ENCODE peak calls at places on chromosomes 11 and 22, in five cellular contexts. One of them, this sample, is unnamed.

GRCh38 chr22:47341464-47341863 is 579.0 kb downstream of the TBC1D22A start:
- DNase-seq in prostate gland: no peak
- DNase-seq in psoas muscle: no peak
- DNase-seq in left ventricle myocardium inferior: no peak
- DNase-seq in CD8-positive, alpha-beta memory T cell: no peak
- DNase-seq in this sample: no peak

GRCh38 chr22:20571531-20572007 is 64.2 kb downstream of the MED15 start:
- DNase-seq in left ventricle myocardium inferior: peak; percentile 37
- DNase-seq in psoas muscle: peak; percentile 64
- DNase-seq in prostate gland: no peak
- DNase-seq in CD8-positive, alpha-beta memory T cell: peak; percentile 56
- DNase-seq in this sample: no peak

GRCh38 chr11:9755561-9755960 is 91.7 kb downstream of the SWAP70 start:
- DNase-seq in prostate gland: no peak
- DNase-seq in psoas muscle: no peak
- DNase-seq in CD8-positive, alpha-beta memory T cell: no peak
- DNase-seq in left ventricle myocardium inferior: no peak
- DNase-seq in this sample: no peak

GRCh38 chr11:73566977-73567755 is 30.7 kb downstream of the FAM168A start:
- DNase-seq in CD8-positive, alpha-beta memory T cell: no peak
- DNase-seq in left ventricle myocardium inferior: no peak
- DNase-seq in psoas muscle: no peak
- DNase-seq in prostate gland: no peak
- DNase-seq in this sample: no peak

GRCh38 chr11:116055064-116055463 is 550.8 kb upstream of the CADM1 start:
- DNase-seq in prostate gland: no peak
- DNase-seq in psoas muscle: no peak
- DNase-seq in CD8-positive, alpha-beta memory T cell: no peak
- DNase-seq in left ventricle myocardium inferior: no peak
- DNase-seq in this sample: no peak

GRCh38 chr22:47202819-47203553 is 440.5 kb downstream of the TBC1D22A start:
- DNase-seq in CD8-positive, alpha-beta memory T cell: no peak
- DNase-seq in prostate gland: no peak
- DNase-seq in psoas muscle: no peak
- DNase-seq in left ventricle myocardium inferior: no peak
- DNase-seq in this sample: no peak

GRCh38 chr11:71279916-71280645 is 27.7 kb upstream of the SHANK2 start:
- DNase-seq in psoas muscle: no peak
- DNase-seq in left ventricle myocardium inferior: no peak
- DNase-seq in CD8-positive, alpha-beta memory T cell: no peak
- DNase-seq in prostate gland: no peak
- DNase-seq in this sample: no peak

GRCh38 chr22:24129980-24130379 is 51.3 kb upstream of the SUSD2 start:
- DNase-seq in psoas muscle: no peak
- DNase-seq in left ventricle myocardium inferior: peak; percentile 5
- DNase-seq in prostate gland: no peak
- DNase-seq in CD8-positive, alpha-beta memory T cell: no peak
- DNase-seq in this sample: peak; percentile 13

GRCh38 chr11:114256176-114256897 is 39.9 kb upstream of the NNMT start:
- DNase-seq in prostate gland: no peak
- DNase-seq in CD8-positive, alpha-beta memory T cell: no peak
- DNase-seq in psoas muscle: no peak
- DNase-seq in left ventricle myocardium inferior: no peak
- DNase-seq in this sample: no peak

GRCh38 chr22:17726561-17727243 is 47.6 kb downstream of the BID start:
- DNase-seq in prostate gland: no peak
- DNase-seq in left ventricle myocardium inferior: no peak
- DNase-seq in psoas muscle: no peak
- DNase-seq in CD8-positive, alpha-beta memory T cell: no peak
- DNase-seq in this sample: no peak

GRCh38 chr11:5362017-5362625 is 10.8 kb downstream of the OR51B6 start:
- DNase-seq in CD8-positive, alpha-beta memory T cell: no peak
- DNase-seq in psoas muscle: no peak
- DNase-seq in prostate gland: no peak
- DNase-seq in left ventricle myocardium inferior: no peak
- DNase-seq in this sample: no peak

GRCh38 chr11:64592234-64592615 is 1.2 kb downstream of the SLC22A12 start:
- DNase-seq in left ventricle myocardium inferior: no peak
- DNase-seq in prostate gland: no peak
- DNase-seq in psoas muscle: no peak
- DNase-seq in CD8-positive, alpha-beta memory T cell: no peak
- DNase-seq in this sample: peak; percentile 1

GRCh38 chr11:64721359-64721699 is 1.7 kb downstream of the NRXN2 start:
- DNase-seq in CD8-positive, alpha-beta memory T cell: no peak
- DNase-seq in left ventricle myocardium inferior: no peak
- DNase-seq in psoas muscle: no peak
- DNase-seq in prostate gland: no peak
- DNase-seq in this sample: no peak

GRCh38 chr11:76005746-76006145 is 190.7 kb downstream of the UVRAG start:
- DNase-seq in prostate gland: no peak
- DNase-seq in CD8-positive, alpha-beta memory T cell: no peak
- DNase-seq in psoas muscle: no peak
- DNase-seq in left ventricle myocardium inferior: no peak
- DNase-seq in this sample: no peak

GRCh38 chr11:44030276-44030932 is 17.4 kb upstream of the ACCSL start:
- DNase-seq in psoas muscle: no peak
- DNase-seq in left ventricle myocardium inferior: peak; percentile 44
- DNase-seq in prostate gland: no peak
- DNase-seq in CD8-positive, alpha-beta memory T cell: no peak
- DNase-seq in this sample: no peak

GRCh38 chr22:37334859-37335818 is 52.8 kb downstream of the CYTH4 start:
- DNase-seq in prostate gland: no peak
- DNase-seq in left ventricle myocardium inferior: no peak
- DNase-seq in CD8-positive, alpha-beta memory T cell: no peak
- DNase-seq in psoas muscle: no peak
- DNase-seq in this sample: no peak

GRCh38 chr11:112156153-112156552 is 7.7 kb downstream of the IL18 start:
- DNase-seq in left ventricle myocardium inferior: no peak
- DNase-seq in psoas muscle: no peak
- DNase-seq in prostate gland: no peak
- DNase-seq in CD8-positive, alpha-beta memory T cell: no peak
- DNase-seq in this sample: no peak

GRCh38 chr11:61068581-61068980 is 33.7 kb upstream of the CD5 start:
- DNase-seq in CD8-positive, alpha-beta memory T cell: no peak
- DNase-seq in prostate gland: no peak
- DNase-seq in psoas muscle: no peak
- DNase-seq in left ventricle myocardium inferior: no peak
- DNase-seq in this sample: no peak

GRCh38 chr11:61072316-61073109 is 29.8 kb upstream of the CD5 start:
- DNase-seq in left ventricle myocardium inferior: no peak
- DNase-seq in CD8-positive, alpha-beta memory T cell: no peak
- DNase-seq in prostate gland: no peak
- DNase-seq in psoas muscle: no peak
- DNase-seq in this sample: no peak

GRCh38 chr11:61069427-61069826 is 32.9 kb upstream of the CD5 start:
- DNase-seq in psoas muscle: no peak
- DNase-seq in CD8-positive, alpha-beta memory T cell: no peak
- DNase-seq in left ventricle myocardium inferior: no peak
- DNase-seq in prostate gland: no peak
- DNase-seq in this sample: no peak

GRCh38 chr11:61071208-61071681 is 31.0 kb upstream of the CD5 start:
- DNase-seq in CD8-positive, alpha-beta memory T cell: peak; percentile 39
- DNase-seq in left ventricle myocardium inferior: no peak
- DNase-seq in psoas muscle: no peak
- DNase-seq in prostate gland: no peak
- DNase-seq in this sample: no peak

GRCh38 chr11:61071880-61072279 is 30.4 kb upstream of the CD5 start:
- DNase-seq in CD8-positive, alpha-beta memory T cell: no peak
- DNase-seq in left ventricle myocardium inferior: no peak
- DNase-seq in prostate gland: no peak
- DNase-seq in psoas muscle: no peak
- DNase-seq in this sample: no peak
- H3K27ac ChIP-seq in CD8-positive, alpha-beta memory T cell: peak overlapping the region; percentile 58
- H3K27ac ChIP-seq in left ventricle myocardium inferior: peak overlapping the region; percentile 19
- H3K27ac ChIP-seq in prostate gland: no peak overlapping the region
- H3K27ac ChIP-seq in psoas muscle: peak overlapping the region; percentile 36
- H3K27ac ChIP-seq in this sample: peak overlapping the region; percentile 57

GRCh38 chr11:83545494-83545893 is 259.3 kb upstream of the CCDC90B start:
- DNase-seq in CD8-positive, alpha-beta memory T cell: no peak
- DNase-seq in left ventricle myocardium inferior: no peak
- DNase-seq in prostate gland: no peak
- DNase-seq in psoas muscle: no peak
- DNase-seq in this sample: no peak

GRCh38 chr11:83543918-83544491 is 257.8 kb upstream of the CCDC90B start:
- DNase-seq in prostate gland: no peak
- DNase-seq in CD8-positive, alpha-beta memory T cell: no peak
- DNase-seq in psoas muscle: no peak
- DNase-seq in left ventricle myocardium inferior: no peak
- DNase-seq in this sample: no peak

GRCh38 chr11:83546371-83546770 is 260.2 kb upstream of the CCDC90B start:
- DNase-seq in left ventricle myocardium inferior: no peak
- DNase-seq in CD8-positive, alpha-beta memory T cell: no peak
- DNase-seq in prostate gland: no peak
- DNase-seq in psoas muscle: no peak
- DNase-seq in this sample: no peak

GRCh38 chr11:83544871-83545270 is 258.7 kb upstream of the CCDC90B start:
- DNase-seq in CD8-positive, alpha-beta memory T cell: no peak
- DNase-seq in psoas muscle: no peak
- DNase-seq in prostate gland: no peak
- DNase-seq in left ventricle myocardium inferior: no peak
- DNase-seq in this sample: no peak

DNA sequence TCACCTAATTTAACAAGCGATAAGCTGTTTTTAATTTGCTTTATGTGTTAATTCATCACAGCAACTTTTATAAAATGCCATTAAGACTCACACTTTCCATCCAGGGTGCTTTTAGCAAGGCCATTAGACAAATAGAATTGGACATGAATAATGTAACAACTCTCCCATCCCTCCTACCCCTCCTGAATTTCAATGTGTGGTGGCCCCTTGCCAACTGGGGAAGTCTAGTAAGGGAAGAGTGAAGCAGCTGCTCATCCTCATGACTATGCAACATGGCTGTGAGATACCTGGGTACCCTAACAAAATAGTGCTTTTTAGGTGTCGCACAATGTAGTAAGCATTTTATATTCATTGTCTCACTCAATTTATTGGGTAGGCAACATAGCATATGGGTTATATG is 259.7 kb upstream of the CCDC90B start:
- DNase-seq in psoas muscle: no peak
- DNase-seq in prostate gland: no peak
- DNase-seq in CD8-positive, alpha-beta memory T cell: no peak
- DNase-seq in left ventricle myocardium inferior: no peak
- DNase-seq in this sample: no peak
- H3K27me3 ChIP-seq in psoas muscle: no peaks in the 10 kb centered on the region
- H3K27me3 ChIP-seq in prostate gland: no peaks in the 10 kb centered on the region
- H3K27me3 ChIP-seq in CD8-positive, alpha-beta memory T cell: no peaks in the 10 kb centered on the region
- H3K27me3 ChIP-seq in left ventricle myocardium inferior: no peaks in the 10 kb centered on the region
- H3K27me3 ChIP-seq in this sample: no peaks in the 10 kb centered on the region

GRCh38 chr22:21949569-21949918 is 3.1 kb downstream of the PPM1F start:
- DNase-seq in CD8-positive, alpha-beta memory T cell: no peak
- DNase-seq in left ventricle myocardium inferior: no peak
- DNase-seq in psoas muscle: no peak
- DNase-seq in prostate gland: no peak
- DNase-seq in this sample: no peak
- H3K27ac ChIP-seq in CD8-positive, alpha-beta memory T cell: no peak overlapping the region
- H3K27ac ChIP-seq in left ventricle myocardium inferior: peak overlapping the region; percentile 98
- H3K27ac ChIP-seq in psoas muscle: peak overlapping the region; percentile 50
- H3K27ac ChIP-seq in prostate gland: no peak overlapping the region
- H3K27ac ChIP-seq in this sample: peak overlapping the region; percentile 94

DNA sequence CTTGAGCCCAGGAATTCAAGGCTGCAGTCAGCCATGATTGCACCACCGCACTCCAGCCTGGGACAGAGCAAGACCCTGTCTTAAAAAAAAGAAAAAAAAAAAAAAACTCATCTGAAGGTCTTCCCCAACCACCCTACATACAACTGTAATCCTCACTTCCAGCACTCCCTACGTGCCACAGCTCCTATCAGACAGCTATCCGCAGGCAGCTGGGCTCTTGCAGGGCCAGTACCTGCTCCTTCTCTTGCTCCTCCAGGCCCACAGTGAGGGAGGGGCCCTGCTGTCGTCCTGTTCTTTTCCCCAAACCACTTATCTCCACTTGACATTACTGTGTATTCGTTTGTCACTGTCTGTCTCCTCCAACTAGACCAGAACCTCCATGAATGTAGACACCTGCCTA is 156.1 kb upstream of the NECTIN1 start:
- DNase-seq in CD8-positive, alpha-beta memory T cell: no peak
- DNase-seq in psoas muscle: no peak
- DNase-seq in prostate gland: no peak
- DNase-seq in left ventricle myocardium inferior: no peak
- DNase-seq in this sample: no peak
- H3K27me3 ChIP-seq in CD8-positive, alpha-beta memory T cell: no peaks in the 10 kb centered on the region
- H3K27me3 ChIP-seq in psoas muscle: no peaks in the 10 kb centered on the region
- H3K27me3 ChIP-seq in prostate gland: no peaks in the 10 kb centered on the region
- H3K27me3 ChIP-seq in left ventricle myocardium inferior: peaks cover 13% of the 10 kb centered on the region
- H3K27me3 ChIP-seq in this sample: peaks cover 10% of the 10 kb centered on the region